ENCODE peak calls at places on chromosomes 12 and 14, in six cellular contexts. U, Y, O, T, D and F are unnamed samples.

GRCh38 chr14:26528415-26529182 is 69.2 kb downstream of the NOVA1 start:
- DNase-seq in U (no peak), Y (no peak), O (no peak), T (no peak), D (no peak), F (no peak)

GRCh38 chr14:75539562-75540478 is 17.6 kb downstream of the BATF start:
- DNase-seq in U (peak; percentile 60), Y (no peak), O (no peak), T (no peak), D (no peak), F (no peak)

GRCh38 chr12:54337854-54338650 is 13.1 kb downstream of the COPZ1 start:
- DNase-seq in U (peak; percentile 37), Y (no peak), O (no peak), T (no peak), D (no peak), F (no peak)

GRCh38 chr12:93302331-93303229 is 75.1 kb upstream of the NUDT4 start:
- DNase-seq in U (peak; percentile 32), Y (no peak), O (peak; percentile 73), T (no peak), D (no peak), F (no peak)

GRCh38 chr14:30791522-30792351 is 82.6 kb upstream of the COCH start:
- DNase-seq in U (no peak), Y (no peak), O (no peak), T (no peak), D (no peak), F (no peak)

GRCh38 chr14:90857866-90858265 is 41.6 kb upstream of the TTC7B start:
- DNase-seq in U (no peak), Y (no peak), O (peak; percentile 9), T (no peak), D (no peak), F (no peak)

GRCh38 chr14:61211476-61212262 is 69.5 kb downstream of the TMEM30B start:
- DNase-seq in U (no peak), Y (no peak), O (no peak), T (no peak), D (no peak), F (no peak)

GRCh38 chr14:100765991-100766390 is 39.3 kb downstream of the DLK1 start:
- DNase-seq in U (no peak), Y (no peak), O (no peak), T (no peak), D (no peak), F (no peak)

GRCh38 chr14:32414808-32415255 is 85.7 kb downstream of the AKAP6 start:
- DNase-seq in U (no peak), Y (no peak), O (peak; percentile 9), T (no peak), D (no peak), F (no peak)

GRCh38 chr12:9111525-9111924 is 4.2 kb downstream of the A2M start:
- DNase-seq in U (no peak), Y (no peak), O (no peak), T (no peak), D (no peak), F (no peak)

GRCh38 chr14:76699901-76700590 is 61.2 kb upstream of the VASH1 start:
- DNase-seq in U (no peak), Y (no peak), O (no peak), T (no peak), D (no peak), F (no peak)

GRCh38 chr12:20443216-20443615 is 74.9 kb downstream of the PDE3A start:
- DNase-seq in U (no peak), Y (no peak), O (no peak), T (no peak), D (no peak), F (no peak)

DNA sequence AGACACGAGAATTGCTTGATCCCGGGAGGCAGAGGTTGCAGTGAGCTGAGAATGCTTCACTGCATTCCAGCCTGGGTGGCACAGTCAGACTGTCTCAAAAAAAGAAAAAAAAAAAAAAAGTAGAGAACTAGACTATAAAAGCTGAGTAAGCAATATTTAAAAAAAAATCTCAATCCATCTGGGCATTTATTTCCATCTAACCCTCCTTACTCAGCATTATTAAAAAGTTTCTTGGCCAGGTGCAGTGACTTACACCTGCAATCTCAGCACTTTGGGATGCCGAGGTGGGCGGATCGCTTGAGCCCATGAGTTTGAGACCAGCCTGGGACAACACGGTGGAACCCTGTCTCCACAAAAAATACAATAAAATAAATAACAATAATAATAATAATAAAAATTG is 4.5 kb downstream of the SUPT16H start:
- DNase-seq in U (no peak), Y (no peak), O (no peak), T (no peak), D (no peak), F (no peak)
- TF ChIP-seq MAX in U (no peak), Y (no peak), O (no peak), T (no peak), D (no peak), F (no peak)

GRCh38 chr14:103232831-103233319 is 101.2 kb upstream of the EIF5 start:
- DNase-seq in U (peak; percentile 13), Y (no peak), O (no peak), T (no peak), D (no peak), F (no peak)
- H3K4me2 ChIP-seq in U (no peak overlapping the region), Y (peak overlapping the region; percentile 71), O (no peak overlapping the region), T (no peak overlapping the region), D (no peak overlapping the region), F (no peak overlapping the region)

GRCh38 chr12:132066345-132066685 is 77.8 kb downstream of the DDX51 start:
- DNase-seq in U (no peak), Y (no peak), O (no peak), T (no peak), D (peak; percentile 77), F (no peak)
- TF ChIP-seq MAX in U (no peak), Y (no peak), O (no peak), T (no peak), D (no peak), F (no peak)

DNA sequence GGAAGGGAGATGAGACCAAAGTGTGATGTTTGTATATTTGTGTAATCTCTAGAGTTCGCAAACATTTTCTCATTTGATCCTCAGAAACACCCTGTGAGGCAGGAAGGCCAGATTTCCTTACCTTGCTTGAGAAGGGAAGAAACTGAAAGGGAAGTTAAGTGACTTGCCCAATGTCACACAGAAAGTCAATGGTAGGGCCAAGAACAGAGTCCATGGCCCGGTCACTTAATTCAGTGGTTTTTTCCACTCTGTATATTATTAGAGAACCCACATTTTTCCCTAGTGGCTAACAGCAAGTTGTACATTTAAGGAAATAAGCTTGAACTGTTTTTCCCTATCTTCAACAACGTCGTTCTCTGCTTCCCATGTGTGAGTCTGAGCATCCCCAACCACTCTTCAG is 25.6 kb upstream of the CHPT1 start:
- DNase-seq in U (no peak), Y (no peak), O (no peak), T (no peak), D (no peak), F (no peak)
- H3K4me2 ChIP-seq in U (no peak overlapping the region), Y (no peak overlapping the region), O (no peak overlapping the region), T (peak overlapping the region; percentile 67), D (peak overlapping the region; percentile 29), F (no peak overlapping the region)

GRCh38 chr12:26121841-26122680 is 2.8 kb downstream of the BHLHE41 start:
- DNase-seq in U (peak; percentile 28), Y (no peak), O (peak; percentile 24), T (no peak), D (no peak), F (no peak)
- TF ChIP-seq MAX in U (no peak), Y (no peak), O (no peak), T (no peak), D (no peak), F (no peak)

GRCh38 chr12:121892673-121893561 is 4.3 kb downstream of the PSMD9 start:
- DNase-seq in U (no peak), Y (no peak), O (no peak), T (no peak), D (no peak), F (no peak)
- H3K4me2 ChIP-seq in U (peak overlapping the region; percentile 74), Y (peak overlapping the region; percentile 58), O (no peak overlapping the region), T (no peak overlapping the region), D (no peak overlapping the region), F (peak overlapping the region; percentile 39)